ENCODE peak calls at places on chromosome 19, in nine cellular contexts. N is prostate gland; G is BJ; O is ureter; I is activated CD4-positive, alpha-beta T cell treated with anti-CD3 and anti-CD28 coated beads, Interleukin-2, amount 10 ng/mL, durations not matched to agents 24 days and 14 days; L is cardiac fibroblast; T is endothelial cell of umbilical vein; E is HCT116; C is activated gamma-delta T cell. W is an unnamed sample.

GRCh38 chr19:10228925-10229324 is 2.2 kb downstream of the S1PR2 start:
- DNase-seq in N (no peak), O (no peak), G (no peak), E (no peak), T (peak), I (peak), L (peak), C (no peak), W (no peak)

GRCh38 chr19:801861-802496 is 4.7 kb downstream of the PTBP1 start:
- DNase-seq in N (peak), E (no peak), L (peak), O (no peak), C (no peak), I (no peak), G (no peak), T (peak), W (no peak)

GRCh38 chr19:34733266-34733825 is 697 bp upstream of the ZNF181 start:
- DNase-seq in E (no peak), G (no peak), T (no peak), L (no peak), N (no peak), C (no peak), O (peak), I (no peak), W (no peak)

GRCh38 chr19:737591-738093 is 13.3 kb upstream of the MISP start:
- DNase-seq in G (no peak), T (peak), C (no peak), N (no peak), O (no peak), I (peak), L (peak), E (no peak), W (peak)

GRCh38 chr19:21593008-21593427 is 87.6 kb downstream of the ZNF429 start:
- DNase-seq in N (no peak), O (no peak), G (no peak), I (no peak), C (no peak), L (no peak), E (no peak), T (no peak), W (no peak)

GRCh38 chr19:16367269-16367683 is 42.6 kb downstream of the KLF2 start:
- DNase-seq in C (no peak), N (no peak), O (no peak), I (peak), T (no peak), L (no peak), E (no peak), G (no peak), W (peak)

GRCh38 chr19:58350001-58350801 is 3.1 kb downstream of the A1BG start:
- DNase-seq in O (no peak), C (no peak), L (no peak), T (no peak), E (no peak), N (no peak), I (no peak), G (no peak), W (no peak)

GRCh38 chr19:18700501-18701249 is 17.2 kb downstream of the CRTC1 start:
- DNase-seq in C (peak), I (peak), T (peak), O (peak), L (peak), N (peak), E (no peak), G (no peak), W (peak)

GRCh38 chr19:14553042-14553938 is 18.6 kb downstream of the NDUFB7 start:
- DNase-seq in L (no peak), G (no peak), I (no peak), E (no peak), C (no peak), N (no peak), O (no peak), T (no peak), W (no peak)

GRCh38 chr19:24052811-24053210 is 34.2 kb upstream of the ZNF254 start:
- DNase-seq in L (peak), E (no peak), N (no peak), O (no peak), G (no peak), T (no peak), C (no peak), I (no peak), W (no peak)

GRCh38 chr19:33394723-33395560 is 21.4 kb downstream of the CEBPG start:
- DNase-seq in C (no peak), E (no peak), O (no peak), G (no peak), I (no peak), L (no peak), N (no peak), T (peak), W (no peak)

GRCh38 chr19:35986664-35987570 is 8.1 kb upstream of the SDHAF1 start:
- DNase-seq in T (no peak), O (no peak), N (no peak), I (peak), E (no peak), C (no peak), L (no peak), G (no peak), W (no peak)

W was measured in T-cell.